ENCODE peak calls at places on chromosomes 12 and 14, in four cellular contexts. J is RWPE1, E is NCI-H1105 treated with DMSO at 0.1 percent for 48 hours, T is hepatocyte. P is an unnamed sample.

GRCh38 chr12:63846249-63846967 is 1.9 kb downstream of the SRGAP1 start:
- DNase-seq in T (no peak), J (no peak), E (no peak), P (no peak)

GRCh38 chr12:60106207-60106606 is 510.4 kb downstream of the SLC16A7 start:
- DNase-seq in T (no peak), E (peak; percentile 3), J (peak; percentile 2), P (no peak)

GRCh38 chr14:73740921-73741326 is 26.7 kb upstream of the PNMA1 start:
- DNase-seq in T (peak; percentile 71), J (peak; percentile 88), E (no peak), P (peak; percentile 50)

GRCh38 chr12:49897276-49897675 is 6.4 kb downstream of the FAIM2 start:
- DNase-seq in T (no peak), J (no peak), E (no peak), P (no peak)

GRCh38 chr12:55396326-55396725 is 4.0 kb upstream of the OR6C65 start:
- DNase-seq in T (no peak), J (no peak), E (no peak), P (no peak)

GRCh38 chr14:104436741-104437701 is 142.5 kb upstream of the C14orf180 start:
- DNase-seq in T (no peak), J (no peak), E (peak; percentile 83), P (peak; percentile 95)

GRCh38 chr14:94031161-94031875 is 5.2 kb downstream of the OTUB2 start:
- DNase-seq in E (no peak), J (no peak), T (no peak), P (no peak)

GRCh38 chr12:20404576-20405346 is 36.4 kb downstream of the PDE3A start:
- DNase-seq in E (no peak), T (no peak), J (no peak), P (no peak)

GRCh38 chr12:12890815-12891645 is at the start of gene GPRC5A:
- DNase-seq in T (peak; percentile 95), E (peak; percentile 79), J (peak; percentile 87), P (peak; percentile 66)

GRCh38 chr14:22316473-22316872 is 272.6 kb downstream of the DAD1 start:
- DNase-seq in T (no peak), E (no peak), J (no peak), P (no peak)

P was measured in DMS79.